ENCODE peak calls at places on chromosomes 5 and 9, in five cellular contexts. Z is endothelial cell of umbilical vein, N is OCI-LY7, E is ovary, T is hepatocyte. W is an unnamed sample.

GRCh38 chr9:107390319-107390718 is 99.2 kb downstream of the KLF4 start:
- DNase-seq in Z (no peak), N (no peak), E (no peak), T (no peak), W (no peak)

GRCh38 chr5:322942-323879 is 1.7 kb downstream of the AHRR start:
- DNase-seq in Z (no peak), N (no peak), E (no peak), T (no peak), W (no peak)

GRCh38 chr9:135898634-135899407 is 8.5 kb downstream of the CAMSAP1 start:
- DNase-seq in Z (no peak), N (no peak), E (no peak), T (no peak), W (no peak)

GRCh38 chr9:115531410-115532130 is 413.6 kb upstream of the TNC start:
- DNase-seq in Z (no peak), N (no peak), E (no peak), T (no peak), W (no peak)

GRCh38 chr9:121943463-121943862 is 149.6 kb downstream of the TTLL11 start:
- DNase-seq in Z (no peak), N (peak; percentile 96), E (no peak), T (no peak), W (no peak)

GRCh38 chr5:66877843-66878242 is 281.6 kb downstream of the MAST4 start:
- DNase-seq in Z (peak; percentile 68), N (no peak), E (no peak), T (no peak), W (no peak)

GRCh38 chr9:13952906-13953305 is 361.0 kb downstream of the NFIB start:
- DNase-seq in Z (no peak), N (no peak), E (no peak), T (no peak), W (no peak)

GRCh38 chr5:59628062-59628828 is 265.3 kb downstream of the PDE4D start:
- DNase-seq in Z (no peak), N (no peak), E (no peak), T (no peak), W (no peak)

GRCh38 chr5:65861830-65862241 is 64.5 kb upstream of the ERBIN start:
- DNase-seq in Z (no peak), N (no peak), E (no peak), T (no peak), W (no peak)

GRCh38 chr9:129037767-129038098 is 1.3 kb downstream of the MIGA2 start:
- DNase-seq in Z (no peak), N (no peak), E (no peak), T (no peak), W (no peak)

GRCh38 chr5:84016090-84016489 is 295.4 kb upstream of the HAPLN1 start:
- DNase-seq in Z (peak; percentile 22), N (no peak), E (no peak), T (no peak), W (no peak)

GRCh38 chr5:8462565-8462964 is 593.6 kb downstream of the MTRR start:
- DNase-seq in Z (no peak), N (no peak), E (no peak), T (no peak), W (no peak)

GRCh38 chr5:8458038-8458383 is 589.1 kb downstream of the MTRR start:
- DNase-seq in Z (peak; percentile 39), N (no peak), E (no peak), T (no peak), W (no peak)

GRCh38 chr5:8457187-8458037 is 588.5 kb downstream of the MTRR start:
- DNase-seq in Z (peak; percentile 99), N (no peak), E (peak; percentile 95), T (no peak), W (peak; percentile 92)

GRCh38 chr5:8456846-8457186 is 587.9 kb downstream of the MTRR start:
- DNase-seq in Z (no peak), N (no peak), E (no peak), T (no peak), W (no peak)

DNA sequence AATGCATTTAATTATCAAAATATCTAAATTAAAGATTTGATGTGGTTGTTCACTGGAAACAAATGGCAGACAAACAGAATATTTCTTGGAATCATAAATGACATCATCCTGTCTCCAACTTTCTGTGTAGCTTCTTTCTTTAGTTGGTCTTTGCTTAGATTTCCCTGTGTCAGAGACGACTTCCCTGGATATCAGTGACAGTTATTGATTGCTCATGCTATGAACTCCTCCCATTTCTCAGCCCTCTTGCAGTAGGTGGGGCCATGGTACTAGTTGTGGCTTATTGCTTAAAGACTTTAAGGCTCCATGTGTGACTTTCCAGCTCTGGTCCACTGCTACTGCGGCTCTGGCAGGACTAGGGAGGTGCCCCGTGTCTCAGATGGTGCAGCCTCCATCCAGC is 592.6 kb downstream of the MTRR start:
- DNase-seq in Z (no peak), N (no peak), E (no peak), T (no peak), W (no peak)
- H3K4me1 ChIP-seq in Z (peaks cover 8% of the 10 kb centered on the region), N (no peaks in the 10 kb centered on the region), E (no peaks in the 10 kb centered on the region), T (no peaks in the 10 kb centered on the region), W (peaks cover 3% of the 10 kb centered on the region)

DNA sequence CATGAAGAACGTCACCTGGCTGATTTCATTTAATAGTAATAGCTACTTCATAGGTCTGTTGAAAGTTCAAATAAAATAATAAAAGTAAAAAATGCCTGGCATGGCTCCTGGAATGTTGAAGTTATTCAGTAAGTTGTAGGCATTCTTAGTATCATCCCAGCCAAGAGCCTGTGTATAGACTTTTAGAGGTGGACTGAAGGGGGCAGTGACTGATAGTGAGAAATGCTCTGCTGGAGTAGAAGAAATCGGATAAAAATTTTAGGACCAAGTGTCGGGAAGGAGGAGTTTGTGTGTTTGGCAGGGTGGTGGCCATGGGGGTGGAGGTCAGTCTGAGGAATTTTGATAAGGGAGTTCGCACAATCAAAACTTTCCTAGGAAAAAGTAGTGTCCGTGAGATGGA is 3.6 kb downstream of the ZFP2 start:
- DNase-seq in Z (no peak), N (no peak), E (no peak), T (no peak), W (no peak)
- TF ChIP-seq CTCF in Z (no peak), N (no peak), E (no peak), T (no peak), W (no peak)

DNA sequence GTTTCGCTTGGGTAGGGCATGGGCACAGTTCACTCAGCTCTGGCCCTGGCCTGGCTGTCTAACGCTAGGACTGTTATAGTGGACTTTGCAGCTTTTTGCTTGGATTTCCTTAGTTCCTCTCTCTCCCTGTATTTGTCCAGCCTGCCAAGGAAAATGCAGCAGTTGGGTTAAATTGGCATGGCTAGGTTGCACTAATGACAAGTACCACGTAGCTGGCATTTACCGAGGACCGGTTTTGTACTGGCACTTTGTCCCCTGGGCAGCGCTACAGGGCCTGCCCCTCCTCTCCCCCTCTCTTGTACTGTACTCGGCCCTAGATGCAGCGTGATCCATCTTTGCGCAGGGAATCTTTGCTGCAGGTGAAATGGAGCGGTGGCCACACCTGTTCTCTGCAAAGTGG is 2.4 kb downstream of the WDR5 start:
- DNase-seq in Z (no peak), N (no peak), E (no peak), T (no peak), W (peak; percentile 17)
- H3K4me3 ChIP-seq in Z (no peak overlapping the region), N (peak overlapping the region; percentile 1), E (no peak overlapping the region), T (no peak overlapping the region), W (no peak overlapping the region)

DNA sequence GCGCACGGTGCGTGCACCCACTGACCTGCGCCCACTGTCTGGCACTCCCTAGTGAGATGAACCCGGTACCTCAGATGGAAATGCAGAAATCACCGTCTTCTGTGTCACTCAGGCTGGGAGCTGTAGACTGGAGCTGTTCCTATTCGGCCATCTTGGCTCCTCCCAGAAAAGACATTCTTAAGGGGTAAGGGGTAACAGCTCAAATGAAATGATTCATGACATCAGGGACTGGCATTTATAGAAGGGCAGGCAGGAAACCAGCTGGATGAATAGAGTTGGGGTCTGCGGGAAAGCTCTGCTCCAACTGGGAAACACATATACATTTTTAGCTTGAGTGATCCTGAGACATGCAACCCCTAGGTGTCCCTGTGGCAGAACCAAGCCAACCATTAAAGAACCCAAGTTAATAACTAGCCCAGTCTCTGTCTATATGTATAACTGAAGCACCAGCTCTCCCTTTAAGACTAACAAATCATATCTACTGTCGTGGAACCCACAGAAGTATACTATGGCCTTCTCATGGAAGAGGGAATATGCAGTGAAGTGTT is 119.3 kb downstream of the LMNB1 start:
- DNase-seq in Z (no peak), N (no peak), E (no peak), T (no peak), W (no peak)
- H3K4me1 ChIP-seq in Z (no peaks in the 10 kb centered on the region), N (no peaks in the 10 kb centered on the region), E (no peaks in the 10 kb centered on the region), T (no peaks in the 10 kb centered on the region), W (no peaks in the 10 kb centered on the region)

GRCh38 chr9:91192785-91193657 is 168.7 kb downstream of the AUH start:
- DNase-seq in Z (peak; percentile 96), N (peak; percentile 59), E (peak; percentile 87), T (peak; percentile 94), W (peak; percentile 81)
- TF ChIP-seq CTCF in Z (peak; percentile 10), N (peak; percentile 33), E (peak; percentile 48), T (no peak), W (no peak)

GRCh38 chr5:14190194-14191164 is 47.3 kb downstream of the TRIO start:
- DNase-seq in Z (peak; percentile 93), N (no peak), E (no peak), T (peak; percentile 69), W (no peak)
- H3K4me3 ChIP-seq in Z (no peak overlapping the region), N (no peak overlapping the region), E (no peak overlapping the region), T (no peak overlapping the region), W (no peak overlapping the region)

GRCh38 chr9:691825-692363 is 149.6 kb upstream of the DMRT1 start:
- DNase-seq in Z (no peak), N (no peak), E (no peak), T (no peak), W (no peak)
- H3K4me1 ChIP-seq in Z (peaks cover 57% of the 10 kb centered on the region), N (peaks cover 26% of the 10 kb centered on the region), E (peaks cover 24% of the 10 kb centered on the region), T (peaks cover 38% of the 10 kb centered on the region), W (peaks cover 3% of the 10 kb centered on the region)

W was measured in mucosa of descending colon.